ENCODE peak calls at places on chromosomes 3 and 15, in seven cellular contexts. One of them, this sample, is unnamed.

GRCh38 chr3:31831526-31832034 is 149.5 kb downstream of the OSBPL10 start:
- DNase-seq in sigmoid colon: no peak
- DNase-seq in stomach: no peak
- DNase-seq in heart left ventricle: no peak
- DNase-seq in transverse colon: no peak
- DNase-seq in H1: no peak
- DNase-seq in adrenal gland: no peak
- DNase-seq in this sample: no peak

GRCh38 chr3:182618085-182618732 is 175.1 kb upstream of the ATP11B start:
- DNase-seq in sigmoid colon: no peak
- DNase-seq in stomach: no peak
- DNase-seq in heart left ventricle: no peak
- DNase-seq in transverse colon: no peak
- DNase-seq in H1: no peak
- DNase-seq in adrenal gland: no peak
- DNase-seq in this sample: no peak

GRCh38 chr3:65485826-65486592 is 552.7 kb downstream of the MAGI1 start:
- DNase-seq in sigmoid colon: no peak
- DNase-seq in stomach: no peak
- DNase-seq in heart left ventricle: peak; percentile 20
- DNase-seq in transverse colon: no peak
- DNase-seq in H1: no peak
- DNase-seq in adrenal gland: peak; percentile 2
- DNase-seq in this sample: no peak

GRCh38 chr3:101849714-101850326 is 506 bp downstream of the NFKBIZ start:
- DNase-seq in sigmoid colon: peak; percentile 74
- DNase-seq in stomach: peak; percentile 43
- DNase-seq in heart left ventricle: peak; percentile 57
- DNase-seq in transverse colon: peak; percentile 52
- DNase-seq in H1: peak; percentile 69
- DNase-seq in adrenal gland: peak; percentile 48
- DNase-seq in this sample: peak; percentile 66

GRCh38 chr3:12897537-12898289 is 56.3 kb upstream of the RPL32 start:
- DNase-seq in sigmoid colon: no peak
- DNase-seq in stomach: no peak
- DNase-seq in heart left ventricle: no peak
- DNase-seq in transverse colon: no peak
- DNase-seq in H1: no peak
- DNase-seq in adrenal gland: no peak
- DNase-seq in this sample: no peak

GRCh38 chr3:127136024-127136600 is 56.8 kb upstream of the PRR23E start:
- DNase-seq in sigmoid colon: peak; percentile 60
- DNase-seq in stomach: no peak
- DNase-seq in heart left ventricle: no peak
- DNase-seq in transverse colon: no peak
- DNase-seq in H1: no peak
- DNase-seq in adrenal gland: no peak
- DNase-seq in this sample: no peak

GRCh38 chr3:74463515-74463914 is 150.9 kb downstream of the CNTN3 start:
- DNase-seq in sigmoid colon: no peak
- DNase-seq in stomach: no peak
- DNase-seq in heart left ventricle: no peak
- DNase-seq in transverse colon: no peak
- DNase-seq in H1: no peak
- DNase-seq in adrenal gland: no peak
- DNase-seq in this sample: no peak

GRCh38 chr3:66107855-66108254 is 69.1 kb upstream of the MAGI1 start:
- DNase-seq in sigmoid colon: no peak
- DNase-seq in stomach: no peak
- DNase-seq in heart left ventricle: no peak
- DNase-seq in transverse colon: no peak
- DNase-seq in H1: no peak
- DNase-seq in adrenal gland: no peak
- DNase-seq in this sample: no peak

GRCh38 chr15:59160880-59161593 is 45.6 kb upstream of the LDHAL6B start:
- DNase-seq in sigmoid colon: no peak
- DNase-seq in stomach: no peak
- DNase-seq in heart left ventricle: no peak
- DNase-seq in transverse colon: no peak
- DNase-seq in H1: peak; percentile 73
- DNase-seq in adrenal gland: peak; percentile 45
- DNase-seq in this sample: no peak

GRCh38 chr15:93152264-93152884 is 63.4 kb upstream of the RGMA start:
- DNase-seq in sigmoid colon: no peak
- DNase-seq in stomach: no peak
- DNase-seq in heart left ventricle: no peak
- DNase-seq in transverse colon: peak; percentile 18
- DNase-seq in H1: no peak
- DNase-seq in adrenal gland: no peak
- DNase-seq in this sample: no peak

GRCh38 chr15:41115088-41115651 is 910 bp downstream of the INO80 start:
- DNase-seq in sigmoid colon: no peak
- DNase-seq in stomach: no peak
- DNase-seq in heart left ventricle: no peak
- DNase-seq in transverse colon: no peak
- DNase-seq in H1: no peak
- DNase-seq in adrenal gland: no peak
- DNase-seq in this sample: no peak

GRCh38 chr3:154730221-154730620 is 300.2 kb upstream of the GPR149 start:
- DNase-seq in sigmoid colon: no peak
- DNase-seq in stomach: no peak
- DNase-seq in heart left ventricle: no peak
- DNase-seq in transverse colon: no peak
- DNase-seq in H1: no peak
- DNase-seq in adrenal gland: no peak
- DNase-seq in this sample: no peak

GRCh38 chr15:62742409-62743171 is 300.0 kb upstream of the TPM1 start:
- DNase-seq in sigmoid colon: peak; percentile 92
- DNase-seq in stomach: peak; percentile 53
- DNase-seq in heart left ventricle: peak; percentile 40
- DNase-seq in transverse colon: peak; percentile 45
- DNase-seq in H1: no peak
- DNase-seq in adrenal gland: peak; percentile 57
- DNase-seq in this sample: no peak

GRCh38 chr3:107068980-107069379 is 308.3 kb upstream of the CCDC54 start:
- DNase-seq in sigmoid colon: no peak
- DNase-seq in stomach: no peak
- DNase-seq in heart left ventricle: peak; percentile 25
- DNase-seq in transverse colon: no peak
- DNase-seq in H1: no peak
- DNase-seq in adrenal gland: no peak
- DNase-seq in this sample: no peak

GRCh38 chr3:111910806-111911205 is 51.7 kb downstream of the PHLDB2 start:
- DNase-seq in sigmoid colon: no peak
- DNase-seq in stomach: no peak
- DNase-seq in heart left ventricle: no peak
- DNase-seq in transverse colon: no peak
- DNase-seq in H1: no peak
- DNase-seq in adrenal gland: no peak
- DNase-seq in this sample: no peak

GRCh38 chr3:185069023-185069422 is 83.8 kb downstream of the C3orf70 start:
- DNase-seq in sigmoid colon: no peak
- DNase-seq in stomach: no peak
- DNase-seq in heart left ventricle: no peak
- DNase-seq in transverse colon: peak; percentile 83
- DNase-seq in H1: peak; percentile 34
- DNase-seq in adrenal gland: no peak
- DNase-seq in this sample: no peak

GRCh38 chr3:184040010-184040409 is 8.5 kb downstream of the HTR3D start:
- DNase-seq in sigmoid colon: no peak
- DNase-seq in stomach: peak; percentile 29
- DNase-seq in heart left ventricle: no peak
- DNase-seq in transverse colon: no peak
- DNase-seq in H1: peak; percentile 51
- DNase-seq in adrenal gland: peak; percentile 37
- DNase-seq in this sample: peak; percentile 53

GRCh38 chr3:39529551-39529950 is 62.1 kb downstream of the MOBP start:
- DNase-seq in sigmoid colon: no peak
- DNase-seq in stomach: no peak
- DNase-seq in heart left ventricle: no peak
- DNase-seq in transverse colon: no peak
- DNase-seq in H1: no peak
- DNase-seq in adrenal gland: no peak
- DNase-seq in this sample: no peak

GRCh38 chr3:20458994-20459736 is 273.2 kb upstream of the SGO1 start:
- DNase-seq in sigmoid colon: no peak
- DNase-seq in stomach: no peak
- DNase-seq in heart left ventricle: no peak
- DNase-seq in transverse colon: no peak
- DNase-seq in H1: no peak
- DNase-seq in adrenal gland: no peak
- DNase-seq in this sample: no peak

GRCh38 chr3:70832811-70833509 is 520.5 kb upstream of the MDFIC2 start:
- DNase-seq in sigmoid colon: no peak
- DNase-seq in stomach: no peak
- DNase-seq in heart left ventricle: no peak
- DNase-seq in transverse colon: no peak
- DNase-seq in H1: no peak
- DNase-seq in adrenal gland: no peak
- DNase-seq in this sample: no peak

DNA sequence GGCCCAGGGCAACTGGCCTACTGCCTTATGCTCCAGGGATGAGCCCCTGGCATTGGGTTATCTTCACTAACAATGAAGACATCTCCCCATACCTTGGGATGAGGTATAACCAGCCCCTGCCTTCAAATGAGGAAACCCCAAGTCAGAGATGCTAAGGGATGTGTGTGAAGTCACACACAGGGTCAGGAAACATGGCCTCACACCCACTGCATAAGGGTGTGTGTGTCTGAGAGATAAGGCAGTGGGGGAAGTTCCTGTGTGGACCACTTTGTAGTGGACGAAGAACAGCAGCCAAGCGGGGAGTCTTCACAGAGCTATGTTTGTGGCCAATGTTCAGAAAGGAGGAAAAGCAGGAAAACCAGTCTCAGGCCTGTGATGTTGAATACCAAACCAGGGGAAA is 10.5 kb downstream of the ELP6 start:
- DNase-seq in sigmoid colon: no peak
- DNase-seq in stomach: no peak
- DNase-seq in heart left ventricle: no peak
- DNase-seq in transverse colon: no peak
- DNase-seq in H1: no peak
- DNase-seq in adrenal gland: no peak
- DNase-seq in this sample: no peak
- H3K36me3 ChIP-seq in sigmoid colon: peaks cover 43% of the 10 kb centered on the region
- H3K36me3 ChIP-seq in stomach: peaks cover 88% of the 10 kb centered on the region
- H3K36me3 ChIP-seq in heart left ventricle: peaks cover 80% of the 10 kb centered on the region
- H3K36me3 ChIP-seq in transverse colon: peaks cover 36% of the 10 kb centered on the region
- H3K36me3 ChIP-seq in H1: peaks cover 62% of the 10 kb centered on the region
- H3K36me3 ChIP-seq in adrenal gland: peaks cover 57% of the 10 kb centered on the region
- H3K36me3 ChIP-seq in this sample: peaks cover 18% of the 10 kb centered on the region

GRCh38 chr3:128547368-128547987 is 54.5 kb upstream of the GATA2 start:
- DNase-seq in sigmoid colon: no peak
- DNase-seq in stomach: no peak
- DNase-seq in heart left ventricle: no peak
- DNase-seq in transverse colon: no peak
- DNase-seq in H1: no peak
- DNase-seq in adrenal gland: no peak
- DNase-seq in this sample: no peak

GRCh38 chr3:128549283-128550112 is 56.5 kb upstream of the GATA2 start:
- DNase-seq in sigmoid colon: no peak
- DNase-seq in stomach: peak; percentile 29
- DNase-seq in heart left ventricle: peak; percentile 86
- DNase-seq in transverse colon: no peak
- DNase-seq in H1: no peak
- DNase-seq in adrenal gland: peak; percentile 62
- DNase-seq in this sample: peak; percentile 80

GRCh38 chr3:128548011-128548410 is 55.0 kb upstream of the GATA2 start:
- DNase-seq in sigmoid colon: no peak
- DNase-seq in stomach: no peak
- DNase-seq in heart left ventricle: no peak
- DNase-seq in transverse colon: no peak
- DNase-seq in H1: no peak
- DNase-seq in adrenal gland: no peak
- DNase-seq in this sample: no peak

GRCh38 chr3:128550113-128550440 is 57.1 kb upstream of the GATA2 start:
- DNase-seq in sigmoid colon: no peak
- DNase-seq in stomach: peak; percentile 14
- DNase-seq in heart left ventricle: no peak
- DNase-seq in transverse colon: no peak
- DNase-seq in H1: no peak
- DNase-seq in adrenal gland: no peak
- DNase-seq in this sample: no peak

GRCh38 chr3:128548426-128549282 is 55.7 kb upstream of the GATA2 start:
- DNase-seq in sigmoid colon: no peak
- DNase-seq in stomach: peak; percentile 18
- DNase-seq in heart left ventricle: no peak
- DNase-seq in transverse colon: no peak
- DNase-seq in H1: no peak
- DNase-seq in adrenal gland: no peak
- DNase-seq in this sample: no peak
- TF ChIP-seq POLR2A in sigmoid colon: no peak
- TF ChIP-seq POLR2A in stomach: no peak
- TF ChIP-seq POLR2A in heart left ventricle: no peak
- TF ChIP-seq POLR2A in transverse colon: no peak
- TF ChIP-seq POLR2A in H1: no peak
- TF ChIP-seq POLR2A in adrenal gland: no peak
- TF ChIP-seq POLR2A in this sample: no peak

GRCh38 chr15:82944840-82945239 is 7.7 kb downstream of the HOMER2 start:
- DNase-seq in sigmoid colon: no peak
- DNase-seq in stomach: no peak
- DNase-seq in heart left ventricle: no peak
- DNase-seq in transverse colon: no peak
- DNase-seq in H1: no peak
- DNase-seq in adrenal gland: no peak
- DNase-seq in this sample: no peak
- H3K4me1 ChIP-seq in sigmoid colon: no peaks in the 10 kb centered on the region
- H3K4me1 ChIP-seq in stomach: peaks cover 33% of the 10 kb centered on the region
- H3K4me1 ChIP-seq in heart left ventricle: no peaks in the 10 kb centered on the region
- H3K4me1 ChIP-seq in transverse colon: no peaks in the 10 kb centered on the region
- H3K4me1 ChIP-seq in H1: no peaks in the 10 kb centered on the region
- H3K4me1 ChIP-seq in adrenal gland: no peaks in the 10 kb centered on the region
- H3K4me1 ChIP-seq in this sample: peaks cover 21% of the 10 kb centered on the region

DNA sequence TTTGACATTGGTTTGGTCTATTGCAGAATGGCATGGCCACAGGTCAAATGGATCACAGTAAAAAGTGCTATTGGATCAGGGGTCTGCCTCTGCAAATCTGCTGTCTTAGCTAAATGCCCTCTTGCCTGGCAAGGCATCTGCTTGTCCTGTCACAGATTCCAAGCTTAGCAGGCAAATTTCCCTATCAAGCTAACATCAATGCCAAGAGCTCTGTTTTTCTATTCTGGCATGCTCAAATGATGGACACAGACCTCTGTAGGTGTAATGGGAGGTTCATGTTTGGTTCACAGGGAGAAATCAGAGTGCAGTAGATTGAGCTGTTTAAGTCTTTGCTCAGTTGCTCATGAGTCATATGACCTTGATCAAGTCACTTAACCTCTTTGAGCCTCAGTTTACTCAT is 54.8 kb upstream of the CPB1 start:
- DNase-seq in sigmoid colon: no peak
- DNase-seq in stomach: no peak
- DNase-seq in heart left ventricle: no peak
- DNase-seq in transverse colon: no peak
- DNase-seq in H1: no peak
- DNase-seq in adrenal gland: no peak
- DNase-seq in this sample: no peak
- H3K36me3 ChIP-seq in sigmoid colon: no peaks in the 10 kb centered on the region
- H3K36me3 ChIP-seq in stomach: no peaks in the 10 kb centered on the region
- H3K36me3 ChIP-seq in heart left ventricle: no peaks in the 10 kb centered on the region
- H3K36me3 ChIP-seq in transverse colon: no peaks in the 10 kb centered on the region
- H3K36me3 ChIP-seq in H1: no peaks in the 10 kb centered on the region
- H3K36me3 ChIP-seq in adrenal gland: no peaks in the 10 kb centered on the region
- H3K36me3 ChIP-seq in this sample: no peaks in the 10 kb centered on the region

This sample was measured in right lobe of liver.